ENCODE peak calls at places on chromosomes 16 and 17, in five cellular contexts. D is GM20000; T is RCC 7860; S is SK-N-SH; H is naive thymus-derived CD8-positive, alpha-beta T cell. O is an unnamed sample.

GRCh38 chr16:25838724-25839186 is 147.0 kb downstream of the HS3ST4 start:
- DNase-seq in H (peak; percentile 20), D (peak; percentile 29), S (peak; percentile 34), T (peak; percentile 42), O (peak; percentile 90)

GRCh38 chr17:64682261-64683181 is 20.4 kb upstream of the SMURF2 start:
- DNase-seq in H (no peak), S (no peak), T (peak; percentile 45), D (no peak), O (no peak)

GRCh38 chr17:17928422-17929386 is 43.5 kb downstream of the TOM1L2 start:
- DNase-seq in T (no peak), D (no peak), H (no peak), S (no peak), O (no peak)

GRCh38 chr16:15961060-15961511 is 11.7 kb downstream of the ABCC1 start:
- DNase-seq in S (no peak), T (no peak), D (peak; percentile 78), H (peak; percentile 78), O (no peak)

GRCh38 chr17:50594040-50594618 is 33.6 kb downstream of the CACNA1G start:
- DNase-seq in S (peak; percentile 66), H (no peak), T (no peak), D (no peak), O (no peak)

GRCh38 chr17:58531122-58531521 is 16.7 kb upstream of the MTMR4 start:
- DNase-seq in S (peak; percentile 60), H (no peak), D (no peak), T (no peak), O (no peak)

GRCh38 chr17:3590231-3590630 is 19.0 kb downstream of the TRPV1 start:
- DNase-seq in D (no peak), H (no peak), S (no peak), T (no peak), O (no peak)

GRCh38 chr16:61237804-61238485 is 798.3 kb downstream of the CDH8 start:
- DNase-seq in S (no peak), H (no peak), D (no peak), T (no peak), O (peak; percentile 64)

O was measured in A673.